ENCODE peak calls at places on chromosomes 11 and 22, in six cellular contexts. V, G, P, N, F and X are unnamed samples.
A peak's percentile ranks its signal among the peaks of the same experiment; 100 is the strongest.

GRCh38 chr22:50304528-50305392 is 2.7 kb downstream of the PLXNB2 start:
- DNase-seq in V (no peak), G (no peak), P (peak; percentile 82), N (no peak), F (peak; percentile 61), X (no peak)

GRCh38 chr11:2466869-2467694 is 22.3 kb downstream of the KCNQ1 start:
- DNase-seq in V (peak; percentile 70), G (no peak), P (peak; percentile 61), N (no peak), F (peak; percentile 30), X (no peak)

GRCh38 chr11:61293869-61294716 is 1.0 kb downstream of the VWCE start:
- DNase-seq in V (peak; percentile 10), G (peak; percentile 46), P (peak; percentile 70), N (no peak), F (peak; percentile 4), X (no peak)

GRCh38 chr11:101128571-101129202 is 926 bp downstream of the PGR start:
- DNase-seq in V (no peak), G (no peak), P (peak; percentile 61), N (no peak), F (no peak), X (no peak)

GRCh38 chr11:128039140-128040021 is 548.0 kb downstream of the ETS1 start:
- DNase-seq in V (peak; percentile 80), G (no peak), P (peak; percentile 81), N (peak; percentile 93), F (peak; percentile 86), X (no peak)

GRCh38 chr22:20395181-20395896 is 1.4 kb downstream of the ZNF74 start:
- DNase-seq in V (no peak), G (no peak), P (no peak), N (no peak), F (no peak), X (no peak)

GRCh38 chr11:8586184-8586583 is 7.8 kb downstream of the STK33 start:
- DNase-seq in V (no peak), G (no peak), P (no peak), N (no peak), F (no peak), X (no peak)

GRCh38 chr22:46121079-46121478 is 29.2 kb upstream of the PPARA start:
- DNase-seq in V (no peak), G (no peak), P (no peak), N (no peak), F (no peak), X (no peak)

GRCh38 chr11:67613313-67613959 is 6.7 kb downstream of the NDUFV1 start:
- DNase-seq in V (no peak), G (no peak), P (no peak), N (no peak), F (no peak), X (no peak)

GRCh38 chr11:123880912-123881311 is 4.6 kb downstream of the TMEM225 start:
- DNase-seq in V (no peak), G (no peak), P (no peak), N (no peak), F (no peak), X (no peak)

GRCh38 chr22:37077802-37078448 is 26.4 kb downstream of the KCTD17 start:
- DNase-seq in V (peak; percentile 71), G (no peak), P (peak; percentile 86), N (no peak), F (peak; percentile 20), X (peak; percentile 39)

GRCh38 chr11:130301002-130301401 is 13.7 kb downstream of the ZBTB44 start:
- DNase-seq in V (no peak), G (no peak), P (no peak), N (no peak), F (no peak), X (no peak)

GRCh38 chr11:22555901-22556300 is 69.7 kb downstream of the FANCF start:
- DNase-seq in V (no peak), G (no peak), P (no peak), N (no peak), F (no peak), X (no peak)

GRCh38 chr11:413120-414081 is 1.4 kb downstream of the SIGIRR start:
- DNase-seq in V (no peak), G (no peak), P (no peak), N (no peak), F (no peak), X (no peak)

GRCh38 chr11:19903620-19904069 is 191.0 kb downstream of the NAV2 start:
- DNase-seq in V (no peak), G (peak; percentile 52), P (no peak), N (peak; percentile 30), F (peak; percentile 2), X (peak; percentile 43)

GRCh38 chr11:68214173-68215086 is 1.3 kb upstream of the KMT5B start:
- DNase-seq in V (no peak), G (peak; percentile 13), P (peak; percentile 76), N (no peak), F (no peak), X (no peak)

GRCh38 chr22:45475876-45476514 is 26.7 kb upstream of the FBLN1 start:
- DNase-seq in V (no peak), G (no peak), P (peak; percentile 60), N (no peak), F (no peak), X (no peak)

GRCh38 chr11:107598225-107599139 is 7.5 kb downstream of the ELMOD1 start:
- DNase-seq in V (no peak), G (no peak), P (peak; percentile 67), N (no peak), F (no peak), X (no peak)

GRCh38 chr22:38776086-38776485 is 17.9 kb downstream of the DNAL4 start:
- DNase-seq in V (no peak), G (no peak), P (no peak), N (no peak), F (no peak), X (no peak)

GRCh38 chr11:19393941-19394340 is 153.2 kb upstream of the E2F8 start:
- DNase-seq in V (no peak), G (no peak), P (no peak), N (no peak), F (no peak), X (no peak)

GRCh38 chr11:110319501-110319900 is 23.1 kb upstream of the RDX start:
- DNase-seq in V (no peak), G (no peak), P (no peak), N (no peak), F (no peak), X (no peak)

GRCh38 chr11:123000721-123001120 is 19.1 kb upstream of the BSX start:
- DNase-seq in V (no peak), G (no peak), P (no peak), N (no peak), F (no peak), X (no peak)

GRCh38 chr11:12090061-12090572 is 20.3 kb upstream of the MICAL2 start:
- DNase-seq in V (no peak), G (no peak), P (peak; percentile 66), N (no peak), F (peak; percentile 77), X (no peak)

GRCh38 chr22:17262976-17263375 is 43.7 kb upstream of the ADA2 start:
- DNase-seq in V (no peak), G (no peak), P (no peak), N (no peak), F (no peak), X (no peak)

GRCh38 chr22:30695351-30695762 is 683 bp downstream of the OSBP2 start:
- DNase-seq in V (no peak), G (no peak), P (no peak), N (no peak), F (no peak), X (no peak)

GRCh38 chr11:95503047-95503446 is 272.0 kb upstream of the SESN3 start:
- DNase-seq in V (no peak), G (no peak), P (no peak), N (no peak), F (no peak), X (no peak)

GRCh38 chr11:76543006-76543703 is 98.3 kb downstream of the EMSY start:
- DNase-seq in V (no peak), G (no peak), P (no peak), N (no peak), F (no peak), X (no peak)

GRCh38 chr22:28183078-28183870 is 264.2 kb upstream of the PITPNB start:
- DNase-seq in V (no peak), G (no peak), P (no peak), N (no peak), F (no peak), X (no peak)

GRCh38 chr22:49538006-49538405 is 289.7 kb downstream of the BRD1 start:
- DNase-seq in V (no peak), G (no peak), P (peak; percentile 20), N (no peak), F (no peak), X (no peak)

GRCh38 chr11:114081641-114082414 is 22.3 kb downstream of the ZBTB16 start:
- DNase-seq in V (no peak), G (no peak), P (no peak), N (no peak), F (no peak), X (no peak)

GRCh38 chr22:20868225-20868944 is 9.6 kb downstream of the SNAP29 start:
- DNase-seq in V (no peak), G (no peak), P (no peak), N (no peak), F (no peak), X (no peak)

GRCh38 chr11:73124796-73125195 is 17.3 kb downstream of the FCHSD2 start:
- DNase-seq in V (no peak), G (no peak), P (no peak), N (no peak), F (no peak), X (no peak)